ENCODE peak calls at places on chromosomes 2 and 18, in eight cellular contexts. R is CD4-positive, CD25-positive, alpha-beta regulatory T cell; O is IMR-90; I is ascending aorta; W is OCI-LY7; M is A549; T is breast epithelium; P is mesendoderm. N is an unnamed sample. For H3K4me1, the result is how much of the 10 kb centered on the place peaks cover.

GRCh38 chr2:152223997-152224396 is 48.4 kb upstream of the STAM2 start:
- DNase-seq in I (no peak), M (no peak), W (no peak), R (no peak), P (no peak), O (peak), T (no peak), N (peak)

GRCh38 chr2:129188451-129188850 is 791.0 kb upstream of the RAB6C start:
- DNase-seq in W (no peak), R (no peak), O (no peak), M (no peak), P (no peak), I (no peak), T (no peak), N (no peak)

GRCh38 chr2:138503652-138504051 is 2.1 kb downstream of the SPOPL start:
- DNase-seq in R (no peak), P (no peak), M (no peak), T (no peak), W (peak), I (no peak), O (no peak), N (no peak)

GRCh38 chr2:217282531-217282930 is 422.7 kb upstream of the TNP1 start:
- DNase-seq in T (no peak), W (no peak), P (no peak), M (no peak), I (no peak), R (no peak), O (peak), N (no peak)

GRCh38 chr2:22999951-23000350 is 385.0 kb upstream of the KLHL29 start:
- DNase-seq in O (peak), R (no peak), M (no peak), W (no peak), T (no peak), I (no peak), P (no peak), N (no peak)

GRCh38 chr2:118016911-118017310 is 3.0 kb upstream of the CCDC93 start:
- DNase-seq in P (no peak), T (no peak), W (no peak), I (no peak), R (no peak), O (no peak), M (no peak), N (no peak)

GRCh38 chr2:226559536-226559935 is 240.1 kb downstream of the IRS1 start:
- DNase-seq in O (no peak), P (no peak), R (no peak), M (no peak), W (no peak), T (no peak), I (no peak), N (no peak)

GRCh38 chr2:195477248-195477995 is 179.6 kb upstream of the SLC39A10 start:
- DNase-seq in M (no peak), P (no peak), W (no peak), R (no peak), O (peak), I (no peak), T (no peak), N (peak)

GRCh38 chr2:38610851-38611801 is 8.4 kb upstream of the HNRNPLL start:
- DNase-seq in M (no peak), I (no peak), R (no peak), T (no peak), W (no peak), O (peak), P (no peak), N (no peak)

GRCh38 chr2:25491003-25491696 is 149.4 kb upstream of the DNMT3A start:
- DNase-seq in P (no peak), M (peak), W (no peak), T (no peak), R (no peak), O (no peak), I (no peak), N (no peak)

GRCh38 chr2:203650860-203651613 is 55.4 kb upstream of the CD28 start:
- DNase-seq in O (peak), M (peak), W (peak), T (no peak), I (no peak), R (no peak), P (peak), N (no peak)

GRCh38 chr2:6421094-6421493 is 444.6 kb downstream of the CMPK2 start:
- DNase-seq in R (no peak), O (no peak), M (no peak), I (no peak), W (no peak), T (no peak), P (no peak), N (no peak)

GRCh38 chr18:80159713-80160636 is 50.9 kb downstream of the ADNP2 start:
- DNase-seq in W (no peak), P (peak), I (no peak), M (no peak), R (no peak), O (no peak), T (no peak), N (peak)

GRCh38 chr2:29072971-29073725 is 1.2 kb downstream of the PCARE start:
- DNase-seq in T (no peak), P (no peak), I (no peak), M (no peak), W (no peak), O (no peak), R (no peak), N (no peak)

GRCh38 chr2:107738268-107738667 is 88.4 kb upstream of the RGPD4 start:
- DNase-seq in P (no peak), I (no peak), O (no peak), T (no peak), M (no peak), R (no peak), W (no peak), N (no peak)

GRCh38 chr2:216319771-216320170 is 52.5 kb downstream of the MARCHF4 start:
- DNase-seq in O (peak), T (no peak), R (no peak), M (peak), I (no peak), W (no peak), P (peak), N (peak)

GRCh38 chr18:6482198-6482977 is 67.7 kb upstream of the L3MBTL4 start:
- DNase-seq in I (no peak), O (peak), R (no peak), T (peak), W (no peak), M (peak), P (peak), N (peak)

GRCh38 chr2:133495226-133495625 is 73.0 kb downstream of the NCKAP5 start:
- DNase-seq in R (no peak), O (no peak), W (no peak), T (no peak), M (no peak), P (no peak), I (no peak), N (no peak)

GRCh38 chr2:46135936-46136335 is 161.3 kb upstream of the EPAS1 start:
- DNase-seq in R (no peak), O (peak), T (no peak), I (no peak), P (peak), M (no peak), W (no peak), N (peak)

GRCh38 chr2:12498703-12499102 is 218.0 kb upstream of the TRIB2 start:
- DNase-seq in I (no peak), M (no peak), W (no peak), P (peak), T (no peak), R (no peak), O (peak), N (no peak)

GRCh38 chr18:27185025-27185763 is at the start of gene CHST9:
- DNase-seq in P (peak), R (no peak), T (no peak), I (no peak), O (no peak), M (no peak), W (no peak), N (peak)

GRCh38 chr2:111668741-111669140 is 215.3 kb downstream of the ANAPC1 start:
- DNase-seq in M (no peak), T (no peak), O (no peak), I (no peak), P (no peak), W (no peak), R (no peak), N (no peak)

GRCh38 chr2:199278099-199278498 is 179.6 kb downstream of the SATB2 start:
- DNase-seq in R (no peak), O (peak), P (peak), M (no peak), T (no peak), I (no peak), W (no peak), N (no peak)

GRCh38 chr18:67568166-67568565 is 51.6 kb upstream of the DSEL start:
- DNase-seq in R (no peak), M (no peak), T (no peak), O (no peak), W (no peak), I (no peak), P (peak), N (no peak)

GRCh38 chr2:195316485-195316884 is 340.5 kb upstream of the SLC39A10 start:
- DNase-seq in I (no peak), O (peak), R (no peak), W (no peak), M (no peak), T (no peak), P (no peak), N (peak)

GRCh38 chr2:240565267-240566202 is 2.7 kb upstream of the RNPEPL1 start:
- DNase-seq in W (peak), O (peak), T (peak), I (peak), P (no peak), R (peak), M (peak), N (peak)
- H3K4me1 ChIP-seq in W (half or more), O (under half), T (under half), I (under half), P (under half), R (half or more), M (half or more), N (under half)

GRCh38 chr18:63265322-63265721 is 54.2 kb downstream of the BCL2 start:
- DNase-seq in P (no peak), I (no peak), O (no peak), R (no peak), M (no peak), W (no peak), T (no peak), N (no peak)
- H3K4me1 ChIP-seq in P (under half), I (under half), O (under half), R (under half), M (under half), W (under half), T (under half), N (under half)

GRCh38 chr2:237539681-237540080 is 26.7 kb upstream of the PRLH start:
- DNase-seq in M (no peak), P (no peak), T (no peak), O (peak), W (no peak), I (no peak), R (no peak), N (no peak)
- H3K4me1 ChIP-seq in M (half or more), P (under half), T (under half), O (under half), W (under half), I (under half), R (under half), N (under half)

GRCh38 chr2:172011814-172012580 is 12.2 kb downstream of the METAP1D start:
- DNase-seq in O (no peak), W (no peak), M (no peak), R (no peak), I (no peak), T (no peak), P (no peak), N (no peak)
- H3K4me1 ChIP-seq in O (under half), W (under half), M (under half), R (under half), I (under half), T (under half), P (under half), N (under half)

DNA sequence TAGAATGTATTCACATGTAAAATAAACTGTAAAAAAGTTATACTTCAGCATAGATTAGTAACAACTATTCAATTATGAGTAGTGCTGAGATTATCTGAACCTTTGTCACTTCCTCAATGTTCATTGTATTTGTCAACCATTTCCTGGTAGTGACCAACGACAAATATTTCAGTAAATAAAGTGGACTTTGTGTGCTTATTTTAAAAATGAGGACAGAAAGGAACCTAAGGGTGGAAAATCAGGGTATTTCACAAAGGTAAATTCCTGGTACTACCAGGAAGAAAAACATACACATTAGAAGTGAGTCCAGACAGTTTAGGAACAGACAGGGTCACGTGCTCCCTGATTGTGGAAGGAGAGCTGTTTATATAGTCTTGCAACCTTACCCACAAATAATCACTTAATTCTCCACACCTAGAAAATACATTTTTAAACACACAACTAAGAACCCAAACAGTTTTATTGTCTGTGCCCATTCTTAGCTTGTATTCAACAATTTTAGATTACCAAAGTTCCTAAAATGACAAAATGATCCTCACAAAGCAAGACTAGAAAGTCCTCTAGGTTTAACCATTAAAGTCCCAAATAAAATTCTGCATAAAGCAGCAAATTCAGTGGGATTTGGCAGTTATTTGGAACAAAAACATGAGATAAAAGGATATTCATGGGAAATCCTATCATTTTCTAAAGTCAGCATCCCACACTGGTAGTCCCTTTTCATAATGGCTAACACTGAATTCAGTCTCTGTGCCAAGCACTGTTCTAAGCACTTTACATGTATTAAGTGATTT is 28.2 kb downstream of the PELI1 start:
- DNase-seq in I (no peak), T (no peak), P (no peak), R (no peak), W (no peak), O (no peak), M (no peak), N (no peak)
- H3K4me1 ChIP-seq in I (under half), T (under half), P (under half), R (half or more), W (half or more), O (under half), M (under half), N (under half)

GRCh38 chr2:239195318-239195871 is 205.4 kb downstream of the HDAC4 start:
- DNase-seq in I (no peak), M (no peak), P (no peak), T (no peak), O (no peak), R (no peak), W (no peak), N (no peak)
- H3K4me1 ChIP-seq in I (under half), M (under half), P (under half), T (under half), O (under half), R (under half), W (under half), N (under half)

N was measured in cardiac muscle cell.